ENCODE peak calls at places on chromosomes 6 and 20, in four cellular contexts. One of them, this sample, is unnamed.

GRCh38 chr20:4074877-4075455 is 59.6 kb upstream of the RNF24 start:
- DNase-seq in tibial nerve: no peak
- DNase-seq in K562: peak; percentile 53
- DNase-seq in cardiac muscle cell: no peak
- DNase-seq in this sample: no peak

GRCh38 chr6:123764717-123765116 is 38.9 kb upstream of the NKAIN2 start:
- DNase-seq in tibial nerve: no peak
- DNase-seq in K562: no peak
- DNase-seq in cardiac muscle cell: no peak
- DNase-seq in this sample: no peak

GRCh38 chr6:159074120-159074684 is 29.4 kb upstream of the TAGAP start:
- DNase-seq in tibial nerve: peak; percentile 33
- DNase-seq in K562: peak; percentile 50
- DNase-seq in cardiac muscle cell: peak; percentile 63
- DNase-seq in this sample: peak; percentile 68

GRCh38 chr6:27810768-27811298 is 101.4 kb downstream of the OR2B2 start:
- DNase-seq in tibial nerve: no peak
- DNase-seq in K562: no peak
- DNase-seq in cardiac muscle cell: no peak
- DNase-seq in this sample: no peak

GRCh38 chr6:85580878-85581267 is 12.8 kb downstream of the SNX14 start:
- DNase-seq in tibial nerve: no peak
- DNase-seq in K562: peak; percentile 67
- DNase-seq in cardiac muscle cell: peak; percentile 68
- DNase-seq in this sample: peak; percentile 68

GRCh38 chr6:5028921-5029320 is 25.1 kb upstream of the RPP40 start:
- DNase-seq in tibial nerve: no peak
- DNase-seq in K562: no peak
- DNase-seq in cardiac muscle cell: no peak
- DNase-seq in this sample: no peak

GRCh38 chr20:56426026-56426425 is 14.0 kb downstream of the CASS4 start:
- DNase-seq in tibial nerve: no peak
- DNase-seq in K562: no peak
- DNase-seq in cardiac muscle cell: no peak
- DNase-seq in this sample: no peak

GRCh38 chr6:165910184-165910583 is 247.1 kb upstream of the PDE10A start:
- DNase-seq in tibial nerve: no peak
- DNase-seq in K562: no peak
- DNase-seq in cardiac muscle cell: no peak
- DNase-seq in this sample: peak; percentile 29

GRCh38 chr6:168713839-168714238 is 272.9 kb downstream of the SMOC2 start:
- DNase-seq in tibial nerve: no peak
- DNase-seq in K562: peak; percentile 39
- DNase-seq in cardiac muscle cell: peak; percentile 22
- DNase-seq in this sample: peak; percentile 2

GRCh38 chr20:3871549-3872265 is 17.5 kb upstream of the PANK2 start:
- DNase-seq in tibial nerve: no peak
- DNase-seq in K562: no peak
- DNase-seq in cardiac muscle cell: no peak
- DNase-seq in this sample: peak; percentile 50

GRCh38 chr6:136426627-136427377 is 123.4 kb downstream of the MAP7 start:
- DNase-seq in tibial nerve: no peak
- DNase-seq in K562: peak; percentile 70
- DNase-seq in cardiac muscle cell: no peak
- DNase-seq in this sample: no peak

GRCh38 chr20:7214081-7214740 is 446.7 kb downstream of the BMP2 start:
- DNase-seq in tibial nerve: no peak
- DNase-seq in K562: no peak
- DNase-seq in cardiac muscle cell: no peak
- DNase-seq in this sample: no peak

GRCh38 chr20:38338849-38339520 is 7.3 kb upstream of the LBP start:
- DNase-seq in tibial nerve: peak; percentile 35
- DNase-seq in K562: no peak
- DNase-seq in cardiac muscle cell: peak; percentile 53
- DNase-seq in this sample: peak; percentile 56

GRCh38 chr6:81774542-81774941 is 22.1 kb upstream of the TENT5A start:
- DNase-seq in tibial nerve: no peak
- DNase-seq in K562: no peak
- DNase-seq in cardiac muscle cell: no peak
- DNase-seq in this sample: no peak

GRCh38 chr6:104286641-104287040 is 573.1 kb downstream of the HACE1 start:
- DNase-seq in tibial nerve: no peak
- DNase-seq in K562: no peak
- DNase-seq in cardiac muscle cell: no peak
- DNase-seq in this sample: no peak

GRCh38 chr20:9344080-9344920 is 170.1 kb upstream of the LAMP5 start:
- DNase-seq in tibial nerve: no peak
- DNase-seq in K562: no peak
- DNase-seq in cardiac muscle cell: peak; percentile 70
- DNase-seq in this sample: peak; percentile 89

GRCh38 chr6:10733151-10733715 is 10.4 kb downstream of the TMEM14C start:
- DNase-seq in tibial nerve: no peak
- DNase-seq in K562: no peak
- DNase-seq in cardiac muscle cell: no peak
- DNase-seq in this sample: peak; percentile 15

GRCh38 chr6:113856011-113856551 is 1.1 kb upstream of the MARCKS start:
- DNase-seq in tibial nerve: peak; percentile 30
- DNase-seq in K562: no peak
- DNase-seq in cardiac muscle cell: peak; percentile 72
- DNase-seq in this sample: peak; percentile 76

GRCh38 chr6:4846387-4846786 is 70.2 kb downstream of the CDYL start:
- DNase-seq in tibial nerve: no peak
- DNase-seq in K562: no peak
- DNase-seq in cardiac muscle cell: no peak
- DNase-seq in this sample: no peak

GRCh38 chr6:149862901-149863595 is 1.1 kb downstream of the LRP11 start:
- DNase-seq in tibial nerve: peak; percentile 40
- DNase-seq in K562: peak; percentile 56
- DNase-seq in cardiac muscle cell: peak; percentile 76
- DNase-seq in this sample: peak; percentile 71

GRCh38 chr20:44442298-44443070 is 33.2 kb upstream of the TTPAL start:
- DNase-seq in tibial nerve: no peak
- DNase-seq in K562: no peak
- DNase-seq in cardiac muscle cell: no peak
- DNase-seq in this sample: no peak

GRCh38 chr6:123716506-123716905 is 79.8 kb upstream of the TRDN start:
- DNase-seq in tibial nerve: no peak
- DNase-seq in K562: no peak
- DNase-seq in cardiac muscle cell: no peak
- DNase-seq in this sample: peak; percentile 13

DNA sequence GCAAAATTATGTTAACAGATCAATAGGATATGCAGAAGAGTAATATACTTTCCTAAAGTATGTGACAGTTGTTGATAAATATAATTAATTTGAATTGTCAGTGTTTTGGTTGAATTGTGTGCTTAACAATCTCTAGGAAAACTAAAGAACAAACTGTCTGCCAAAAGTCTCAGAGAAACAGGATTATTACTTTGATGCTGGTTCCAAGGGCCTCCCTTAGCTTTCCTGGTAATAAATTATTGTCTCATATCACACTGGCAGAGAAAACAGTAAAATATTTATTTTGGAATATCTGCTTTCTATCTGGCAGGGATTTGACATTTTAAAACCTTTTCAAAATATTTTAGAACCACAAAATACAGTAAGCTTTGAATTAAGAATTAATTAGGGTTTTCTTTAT is 40.1 kb upstream of the CARMIL1 start:
- DNase-seq in tibial nerve: no peak
- DNase-seq in K562: no peak
- DNase-seq in cardiac muscle cell: no peak
- DNase-seq in this sample: no peak
- H3K4me3 ChIP-seq in tibial nerve: no peak overlapping the region
- H3K4me3 ChIP-seq in K562: no peak overlapping the region
- H3K4me3 ChIP-seq in cardiac muscle cell: no peak overlapping the region
- H3K4me3 ChIP-seq in this sample: no peak overlapping the region

GRCh38 chr20:63518351-63518861 is 2.2 kb upstream of the PPDPF start:
- DNase-seq in tibial nerve: no peak
- DNase-seq in K562: no peak
- DNase-seq in cardiac muscle cell: no peak
- DNase-seq in this sample: no peak
- TF ChIP-seq CTCF in tibial nerve: no peak
- TF ChIP-seq CTCF in K562: peak; percentile 36
- TF ChIP-seq CTCF in cardiac muscle cell: no peak
- TF ChIP-seq CTCF in this sample: peak; percentile 41

GRCh38 chr20:31740208-31740607 is 1.1 kb downstream of the TPX2 start:
- DNase-seq in tibial nerve: no peak
- DNase-seq in K562: peak; percentile 43
- DNase-seq in cardiac muscle cell: peak; percentile 57
- DNase-seq in this sample: peak; percentile 58

GRCh38 chr20:31739550-31739863 is 417 bp downstream of the TPX2 start:
- DNase-seq in tibial nerve: no peak
- DNase-seq in K562: no peak
- DNase-seq in cardiac muscle cell: no peak
- DNase-seq in this sample: no peak

GRCh38 chr20:31738729-31739549 is at the start of gene TPX2:
- DNase-seq in tibial nerve: peak; percentile 93
- DNase-seq in K562: peak; percentile 99
- DNase-seq in cardiac muscle cell: peak; percentile 98
- DNase-seq in this sample: peak; percentile 98

GRCh38 chr20:31746068-31746878 is 7.2 kb downstream of the TPX2 start:
- DNase-seq in tibial nerve: no peak
- DNase-seq in K562: no peak
- DNase-seq in cardiac muscle cell: no peak
- DNase-seq in this sample: no peak

DNA sequence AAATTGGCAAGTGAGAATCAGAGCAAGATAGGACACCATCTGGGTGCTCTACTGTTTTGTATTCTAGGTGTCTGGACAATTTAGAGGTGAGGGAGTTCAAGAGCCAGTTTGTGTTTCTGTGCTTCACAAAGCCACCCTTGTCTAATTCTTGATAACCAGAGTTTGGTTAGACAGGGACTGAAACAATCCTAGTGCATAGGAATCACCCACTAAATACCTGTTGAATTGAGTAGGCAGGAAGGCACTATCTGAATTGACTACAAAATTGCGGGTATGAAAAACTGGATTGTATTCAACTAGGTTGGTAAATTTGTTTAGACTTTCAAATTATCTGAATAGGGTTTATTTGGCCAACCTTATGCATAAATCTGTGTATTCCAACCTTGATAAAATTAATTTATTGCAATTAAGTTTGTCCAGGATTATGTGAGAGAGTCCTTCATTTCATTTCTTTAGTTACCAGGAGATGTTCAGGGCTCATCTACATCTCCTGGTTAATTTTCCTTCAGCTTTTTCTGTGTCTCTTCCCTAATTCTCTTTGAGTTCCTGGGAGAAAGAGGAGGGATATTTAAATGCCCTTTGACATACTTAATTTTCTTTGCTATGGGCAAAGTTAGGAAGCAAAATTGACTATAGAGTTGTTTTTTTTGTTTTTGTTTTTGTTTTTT is 1.7 kb downstream of the TPX2 start:
- DNase-seq in tibial nerve: no peak
- DNase-seq in K562: no peak
- DNase-seq in cardiac muscle cell: no peak
- DNase-seq in this sample: no peak
- H3K4me3 ChIP-seq in tibial nerve: no peak overlapping the region
- H3K4me3 ChIP-seq in K562: peak overlapping the region; percentile 82
- H3K4me3 ChIP-seq in cardiac muscle cell: peak overlapping the region; percentile 47
- H3K4me3 ChIP-seq in this sample: no peak overlapping the region

GRCh38 chr6:110682460-110682853 is 132.8 kb downstream of the CDK19 start:
- DNase-seq in tibial nerve: peak; percentile 92
- DNase-seq in K562: peak; percentile 66
- DNase-seq in cardiac muscle cell: peak; percentile 86
- DNase-seq in this sample: peak; percentile 90

GRCh38 chr6:110681543-110682459 is 133.5 kb downstream of the CDK19 start:
- DNase-seq in tibial nerve: no peak
- DNase-seq in K562: no peak
- DNase-seq in cardiac muscle cell: no peak
- DNase-seq in this sample: peak; percentile 14

GRCh38 chr6:110687326-110687725 is 127.9 kb downstream of the CDK19 start:
- DNase-seq in tibial nerve: no peak
- DNase-seq in K562: no peak
- DNase-seq in cardiac muscle cell: no peak
- DNase-seq in this sample: no peak

GRCh38 chr6:110688661-110689268 is 126.5 kb downstream of the CDK19 start:
- DNase-seq in tibial nerve: no peak
- DNase-seq in K562: no peak
- DNase-seq in cardiac muscle cell: no peak
- DNase-seq in this sample: no peak

DNA sequence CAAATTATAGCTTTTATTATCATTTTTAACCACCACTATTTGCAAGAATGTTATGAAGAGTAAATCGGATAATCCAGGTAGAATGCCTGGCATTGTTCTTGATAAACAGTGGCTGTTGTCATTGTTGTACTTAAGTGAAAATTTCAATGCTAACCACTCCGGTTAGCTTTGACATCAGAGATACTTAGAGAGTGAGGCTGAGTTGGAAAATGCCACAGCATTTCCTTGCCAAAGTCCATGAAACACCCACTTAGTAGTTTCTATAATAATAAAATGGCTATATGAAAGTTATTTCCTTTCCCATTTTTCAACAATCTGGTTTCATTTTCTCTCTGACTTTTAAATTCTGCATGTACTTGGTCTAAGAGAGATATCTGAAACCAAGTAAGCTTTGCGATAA is 132.0 kb downstream of the CDK19 start:
- DNase-seq in tibial nerve: no peak
- DNase-seq in K562: no peak
- DNase-seq in cardiac muscle cell: no peak
- DNase-seq in this sample: no peak
- TF ChIP-seq CTCF in tibial nerve: no peak
- TF ChIP-seq CTCF in K562: no peak
- TF ChIP-seq CTCF in cardiac muscle cell: no peak
- TF ChIP-seq CTCF in this sample: no peak

GRCh38 chr6:100719883-100720682 is 161.0 kb downstream of the ASCC3 start:
- DNase-seq in tibial nerve: no peak
- DNase-seq in K562: peak; percentile 9
- DNase-seq in cardiac muscle cell: peak; percentile 67
- DNase-seq in this sample: peak; percentile 75
- H3K4me3 ChIP-seq in tibial nerve: no peak overlapping the region
- H3K4me3 ChIP-seq in K562: no peak overlapping the region
- H3K4me3 ChIP-seq in cardiac muscle cell: no peak overlapping the region
- H3K4me3 ChIP-seq in this sample: no peak overlapping the region

GRCh38 chr6:63759605-63760004 is 124.0 kb downstream of the PHF3 start:
- DNase-seq in tibial nerve: no peak
- DNase-seq in K562: no peak
- DNase-seq in cardiac muscle cell: peak; percentile 7
- DNase-seq in this sample: no peak
- TF ChIP-seq CTCF in tibial nerve: no peak
- TF ChIP-seq CTCF in K562: no peak
- TF ChIP-seq CTCF in cardiac muscle cell: no peak
- TF ChIP-seq CTCF in this sample: no peak

GRCh38 chr6:78962458-78962857 is 95.1 kb downstream of the IRAK1BP1 start:
- DNase-seq in tibial nerve: no peak
- DNase-seq in K562: no peak
- DNase-seq in cardiac muscle cell: no peak
- DNase-seq in this sample: no peak

GRCh38 chr6:78967191-78967590 is 99.8 kb downstream of the IRAK1BP1 start:
- DNase-seq in tibial nerve: no peak
- DNase-seq in K562: no peak
- DNase-seq in cardiac muscle cell: no peak
- DNase-seq in this sample: no peak

DNA sequence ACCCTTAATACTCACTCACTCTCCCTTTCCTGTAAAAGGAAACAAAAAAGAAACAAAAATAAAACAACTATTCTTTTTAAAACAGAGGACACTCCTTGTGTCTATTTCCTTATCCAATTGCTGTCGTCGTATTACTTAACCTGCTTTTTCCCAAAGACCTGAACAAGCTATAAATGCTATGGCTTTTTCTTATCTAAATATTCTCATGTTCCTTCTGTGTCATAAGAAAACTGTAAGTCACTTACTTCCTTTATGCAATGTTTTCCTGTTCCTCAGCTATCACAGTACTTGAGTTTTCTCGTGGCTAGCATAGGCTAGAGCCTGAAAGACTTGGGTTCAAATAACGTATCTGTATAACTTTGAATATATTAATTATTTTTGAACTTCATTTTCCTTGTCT is 99.2 kb downstream of the IRAK1BP1 start:
- DNase-seq in tibial nerve: no peak
- DNase-seq in K562: no peak
- DNase-seq in cardiac muscle cell: no peak
- DNase-seq in this sample: no peak
- H3K4me3 ChIP-seq in tibial nerve: no peak overlapping the region
- H3K4me3 ChIP-seq in K562: no peak overlapping the region
- H3K4me3 ChIP-seq in cardiac muscle cell: no peak overlapping the region
- H3K4me3 ChIP-seq in this sample: no peak overlapping the region